ENCODE peak calls at places on chromosomes 16 and 17, in six cellular contexts. J, O, C, E, W and Z are unnamed samples.

GRCh38 chr16:48347980-48348379 is 37.2 kb downstream of the SIAH1 start:
- DNase-seq in J (peak; percentile 60), O (peak; percentile 17), C (no peak), E (no peak), W (no peak), Z (no peak)

GRCh38 chr17:78120971-78121800 is 7.4 kb downstream of the TMC6 start:
- DNase-seq in J (no peak), O (no peak), C (peak; percentile 37), E (peak; percentile 75), W (no peak), Z (no peak)

GRCh38 chr17:59007995-59008394 is 98.7 kb downstream of the TRIM37 start:
- DNase-seq in J (no peak), O (no peak), C (no peak), E (no peak), W (no peak), Z (no peak)

GRCh38 chr16:70694088-70694487 is 8.2 kb upstream of the MTSS2 start:
- DNase-seq in J (no peak), O (peak; percentile 98), C (no peak), E (no peak), W (no peak), Z (peak; percentile 55)

GRCh38 chr17:37097162-37097561 is 148.4 kb downstream of the AATF start:
- DNase-seq in J (no peak), O (no peak), C (no peak), E (no peak), W (no peak), Z (no peak)

GRCh38 chr17:65537845-65538678 is 23.4 kb downstream of the AXIN2 start:
- DNase-seq in J (no peak), O (no peak), C (peak; percentile 47), E (peak; percentile 42), W (no peak), Z (no peak)

GRCh38 chr17:4940625-4941021 is 555 bp downstream of the RNF167 start:
- DNase-seq in J (no peak), O (no peak), C (no peak), E (peak; percentile 70), W (no peak), Z (no peak)

GRCh38 chr16:82010649-82011048 is 621 bp downstream of the SDR42E1 start:
- DNase-seq in J (no peak), O (no peak), C (no peak), E (peak; percentile 25), W (no peak), Z (no peak)

GRCh38 chr16:23679274-23679985 is 741 bp downstream of the PLK1 start:
- DNase-seq in J (no peak), O (no peak), C (no peak), E (peak; percentile 51), W (no peak), Z (no peak)